ENCODE peak calls at places on chromosomes 5 and 9, in five cellular contexts. V, E, J, R and I are unnamed samples.
A peak's percentile ranks its signal among the peaks of the same experiment; 100 is the strongest.

GRCh38 chr5:39080597-39081204 is 6.5 kb upstream of the RICTOR start:
- DNase-seq in V (no peak), E (no peak), J (peak; percentile 49), R (no peak), I (peak; percentile 55)

GRCh38 chr5:173611706-173612105 is 4.7 kb downstream of the BOD1 start:
- DNase-seq in R (no peak), V (no peak), E (no peak), J (no peak), I (no peak)

GRCh38 chr5:10602031-10602806 is 38.3 kb downstream of the ANKRD33B start:
- DNase-seq in V (no peak), J (no peak), E (no peak), R (no peak), I (no peak)

GRCh38 chr5:34015120-34015807 is 7.4 kb upstream of the AMACR start:
- DNase-seq in R (no peak), V (no peak), E (no peak), J (no peak), I (no peak)

GRCh38 chr9:120587357-120587756 is 7.4 kb upstream of the CDK5RAP2 start:
- DNase-seq in V (no peak), E (no peak), J (no peak), R (no peak), I (peak; percentile 21)

GRCh38 chr9:1490341-1491115 is 440.4 kb downstream of the DMRT2 start:
- DNase-seq in R (no peak), V (no peak), E (no peak), J (no peak), I (no peak)

GRCh38 chr9:3647652-3648051 is 121.9 kb upstream of the RFX3 start:
- DNase-seq in V (no peak), J (no peak), R (no peak), E (no peak), I (peak; percentile 4)

GRCh38 chr5:75037106-75037505 is 15.3 kb downstream of the GCNT4 start:
- DNase-seq in V (no peak), J (no peak), E (no peak), R (no peak), I (no peak)

GRCh38 chr9:8857330-8858249 is 1058.0 kb upstream of the DMAC1 start:
- DNase-seq in R (no peak), V (no peak), J (peak; percentile 77), E (no peak), I (no peak)

GRCh38 chr5:32865475-32865874 is 154.4 kb downstream of the NPR3 start:
- DNase-seq in R (no peak), V (no peak), J (no peak), E (no peak), I (no peak)

GRCh38 chr5:75199946-75200345 is 36.7 kb downstream of the ANKRD31 start:
- DNase-seq in J (no peak), R (no peak), E (no peak), V (no peak), I (no peak)

GRCh38 chr5:93909356-93909755 is 168.0 kb upstream of the POU5F2 start:
- DNase-seq in J (no peak), E (no peak), R (no peak), V (no peak), I (no peak)

GRCh38 chr9:88218721-88219120 is 80.4 kb upstream of the SPATA31C2 start:
- DNase-seq in E (no peak), R (no peak), V (no peak), J (no peak), I (no peak)

GRCh38 chr5:10695055-10695649 is 65.9 kb downstream of the DAP start:
- DNase-seq in J (peak; percentile 67), R (peak; percentile 45), V (no peak), E (no peak), I (peak; percentile 74)

GRCh38 chr9:126357074-126357473 is 30.4 kb downstream of the MVB12B start:
- DNase-seq in V (no peak), E (no peak), R (no peak), J (no peak), I (no peak)

GRCh38 chr5:73763300-73764032 is 137.5 kb downstream of the ARHGEF28 start:
- DNase-seq in V (no peak), J (no peak), E (no peak), R (no peak), I (no peak)

GRCh38 chr5:112154940-112155686 is 264.0 kb downstream of the EPB41L4A start:
- DNase-seq in E (no peak), V (no peak), R (no peak), J (no peak), I (no peak)

GRCh38 chr5:31396611-31397295 is 135.1 kb downstream of the DROSHA start:
- DNase-seq in E (no peak), R (no peak), J (no peak), V (no peak), I (no peak)

GRCh38 chr5:113217619-113218184 is 217.1 kb downstream of the TSSK1B start:
- DNase-seq in E (no peak), V (no peak), R (no peak), J (no peak), I (no peak)

GRCh38 chr5:62585751-62586150 is 7.1 kb downstream of the LRRC70 start:
- DNase-seq in J (no peak), R (no peak), E (no peak), V (no peak), I (no peak)